ENCODE peak calls at places on chromosomes 3 and 15, in five cellular contexts. Q is adrenal gland, I is small intestine, P is ovary, T is PC-9. R is an unnamed sample.

GRCh38 chr3:190120161-190121060 is at the start of gene P3H2:
- DNase-seq in I (peak; percentile 14), P (peak; percentile 91), Q (peak; percentile 94), T (peak; percentile 91), R (peak; percentile 78)

GRCh38 chr15:48040166-48040817 is 80.5 kb upstream of the SLC24A5 start:
- DNase-seq in P (no peak), Q (peak; percentile 65), I (peak; percentile 20), T (no peak), R (peak; percentile 29)

GRCh38 chr15:27669641-27670040 is 429.5 kb downstream of the OCA2 start:
- DNase-seq in T (no peak), P (no peak), I (no peak), Q (no peak), R (no peak)

GRCh38 chr15:43204016-43204901 is 16.6 kb downstream of the EPB42 start:
- DNase-seq in P (peak; percentile 48), T (no peak), I (peak; percentile 28), Q (peak; percentile 86), R (peak; percentile 29)

GRCh38 chr3:66227917-66228316 is 7.1 kb downstream of the SLC25A26 start:
- DNase-seq in P (no peak), T (no peak), I (no peak), Q (no peak), R (no peak)

GRCh38 chr3:197753263-197753662 is 3.6 kb downstream of the FYTTD1 start:
- DNase-seq in T (no peak), I (no peak), Q (no peak), P (no peak), R (no peak)

GRCh38 chr3:12316253-12316652 is 27.4 kb downstream of the PPARG start:
- DNase-seq in Q (no peak), P (no peak), I (no peak), T (no peak), R (no peak)

GRCh38 chr3:105865867-105866350 is 2.9 kb downstream of the CBLB start:
- DNase-seq in Q (no peak), P (no peak), I (no peak), T (no peak), R (no peak)

GRCh38 chr3:167992384-167992783 is 103.3 kb downstream of the GOLIM4 start:
- DNase-seq in I (peak; percentile 92), P (no peak), T (no peak), Q (no peak), R (peak; percentile 78)

GRCh38 chr3:126663750-126664149 is 8.8 kb upstream of the TXNRD3 start:
- DNase-seq in P (no peak), T (no peak), Q (no peak), I (no peak), R (no peak)

GRCh38 chr3:122443090-122443489 is 27.2 kb upstream of the WDR5B start:
- DNase-seq in Q (no peak), I (no peak), P (no peak), T (no peak), R (no peak)

GRCh38 chr3:129893616-129894070 is at the start of gene TMCC1:
- DNase-seq in T (peak; percentile 96), P (peak; percentile 89), Q (peak; percentile 84), I (peak; percentile 95), R (peak; percentile 91)

GRCh38 chr3:13879946-13880810 is at the start of gene WNT7A:
- DNase-seq in Q (no peak), I (no peak), P (no peak), T (peak; percentile 79), R (no peak)

GRCh38 chr3:148648685-148649352 is 48.9 kb upstream of the AGTR1 start:
- DNase-seq in P (no peak), I (no peak), Q (no peak), T (no peak), R (no peak)

GRCh38 chr15:80929225-80929624 is 60.4 kb downstream of the MESD start:
- DNase-seq in Q (no peak), T (peak; percentile 33), P (no peak), I (no peak), R (no peak)

DNA sequence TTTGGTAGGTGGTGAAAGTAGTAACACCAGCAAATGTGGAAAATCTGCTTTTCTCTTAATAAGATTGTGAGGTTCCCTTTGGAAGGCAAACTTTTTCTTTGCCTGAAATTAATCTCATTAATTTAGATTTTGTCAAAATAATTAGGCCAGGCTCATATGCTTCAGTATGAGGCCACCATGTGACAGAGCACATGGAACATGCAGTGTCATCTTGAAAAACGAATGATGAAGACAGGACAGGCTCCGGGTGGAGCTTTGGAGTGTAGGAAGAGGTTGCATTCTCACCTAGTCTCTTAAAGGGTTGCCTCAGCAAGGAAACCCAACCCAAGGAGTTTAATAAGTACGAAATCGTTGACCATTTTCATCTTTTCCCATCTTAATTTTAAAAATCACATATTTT is 18.6 kb upstream of the LZTFL1 start:
- DNase-seq in T (no peak), Q (no peak), I (no peak), P (no peak), R (no peak)
- H3K4me3 ChIP-seq in T (no peak overlapping the region), Q (no peak overlapping the region), I (no peak overlapping the region), P (no peak overlapping the region), R (no peak overlapping the region)

DNA sequence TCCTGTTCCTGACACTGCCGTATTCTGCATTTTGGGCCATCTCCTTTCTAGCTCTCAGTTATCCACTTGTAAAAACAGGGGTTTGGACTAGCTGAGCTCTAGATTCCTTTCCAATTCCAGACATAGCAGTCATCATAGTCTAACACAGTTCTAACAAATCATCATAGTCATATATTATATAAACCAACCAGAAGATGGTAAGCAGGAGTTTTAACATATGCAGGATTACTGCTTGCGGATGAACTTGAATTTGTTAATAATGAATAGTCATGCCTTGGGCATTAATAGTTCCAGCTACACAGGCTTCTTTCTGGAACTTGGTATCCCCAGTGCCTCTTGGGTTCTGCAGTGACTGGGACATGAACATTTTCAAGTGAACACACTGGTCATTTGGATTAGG is 26.6 kb downstream of the MASP1 start:
- DNase-seq in P (no peak), I (no peak), Q (no peak), T (no peak), R (no peak)
- H3K36me3 ChIP-seq in P (no peaks in the 10 kb centered on the region), I (no peaks in the 10 kb centered on the region), Q (no peaks in the 10 kb centered on the region), T (no peaks in the 10 kb centered on the region), R (no peaks in the 10 kb centered on the region)

GRCh38 chr3:195148553-195148952 is 122.4 kb downstream of the XXYLT1 start:
- DNase-seq in Q (no peak), I (no peak), T (no peak), P (no peak), R (no peak)
- H3K4me3 ChIP-seq in Q (no peak overlapping the region), I (no peak overlapping the region), T (no peak overlapping the region), P (no peak overlapping the region), R (no peak overlapping the region)

DNA sequence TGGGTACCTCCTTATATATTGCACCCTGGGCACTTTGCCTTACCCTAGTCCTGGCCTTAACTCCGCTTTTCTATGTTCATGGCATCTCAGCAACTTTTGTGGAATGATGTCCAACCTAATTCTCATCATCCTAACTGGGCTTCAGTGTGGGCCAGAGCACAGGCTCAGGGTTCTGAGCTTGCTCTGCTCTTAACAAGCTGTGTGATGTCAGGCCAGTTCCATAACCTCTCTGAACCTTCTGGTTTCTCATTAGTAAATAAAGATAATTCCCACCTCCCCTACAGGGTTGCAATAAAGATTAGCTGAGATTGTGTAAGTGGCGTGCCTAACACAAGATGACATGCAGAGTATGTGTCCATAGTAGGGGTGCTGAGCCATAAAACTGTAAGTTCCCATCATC is 36.4 kb downstream of the CDCP1 start:
- DNase-seq in T (no peak), I (no peak), Q (no peak), P (no peak), R (no peak)
- H3K36me3 ChIP-seq in T (peaks cover 42% of the 10 kb centered on the region), I (peaks cover 13% of the 10 kb centered on the region), Q (no peaks in the 10 kb centered on the region), P (no peaks in the 10 kb centered on the region), R (no peaks in the 10 kb centered on the region)

GRCh38 chr3:5019411-5020261 is 40.4 kb downstream of the BHLHE40 start:
- DNase-seq in T (peak; percentile 39), P (no peak), Q (no peak), I (peak; percentile 48), R (peak; percentile 54)
- H3K4me3 ChIP-seq in T (no peak overlapping the region), P (no peak overlapping the region), Q (no peak overlapping the region), I (no peak overlapping the region), R (no peak overlapping the region)

DNA sequence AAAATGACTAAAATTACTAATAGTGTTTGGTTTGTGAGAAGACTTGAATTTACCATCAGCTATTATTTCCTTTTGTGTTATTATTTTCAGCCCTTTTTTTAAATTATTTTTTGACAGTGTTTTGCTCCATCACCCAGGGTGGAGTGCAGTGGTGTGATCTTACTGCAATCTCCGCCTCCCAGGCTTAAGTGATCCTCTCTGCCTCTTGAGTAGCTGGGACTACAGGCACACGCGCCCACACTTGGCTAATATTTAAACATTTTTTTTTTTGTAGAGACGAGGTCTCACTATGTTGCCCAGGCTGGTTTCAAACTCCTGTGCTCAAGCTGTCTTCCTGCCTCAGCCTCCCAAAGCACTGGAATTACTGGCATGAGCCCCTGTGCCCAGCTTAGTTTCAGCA is 31.7 kb upstream of the UTS2B start:
- DNase-seq in P (no peak), I (no peak), Q (no peak), T (no peak), R (no peak)
- H3K36me3 ChIP-seq in P (no peaks in the 10 kb centered on the region), I (peaks cover 12% of the 10 kb centered on the region), Q (peaks cover 35% of the 10 kb centered on the region), T (peaks cover 60% of the 10 kb centered on the region), R (peaks cover 7% of the 10 kb centered on the region)